ENCODE peak calls at places on chromosomes 11 and 22, in four cellular contexts. H is AG10803, U is endodermal cell, K is AG04450. E is an unnamed sample.

GRCh38 chr22:35629406-35630234 is 12.5 kb upstream of the MB start:
- DNase-seq in H (peak), U (peak), K (peak), E (peak)

GRCh38 chr22:37267128-37267587 is 15.2 kb upstream of the CYTH4 start:
- DNase-seq in H (no peak), U (peak), K (no peak), E (peak)

GRCh38 chr11:62588966-62589637 is 2.2 kb downstream of the TUT1 start:
- DNase-seq in H (no peak), U (no peak), K (no peak), E (peak)

GRCh38 chr11:22920939-22921565 is 60.8 kb upstream of the CCDC179 start:
- DNase-seq in H (peak), U (peak), K (peak), E (peak)

GRCh38 chr11:88250566-88251080 is 75.4 kb upstream of the RAB38 start:
- DNase-seq in H (no peak), U (no peak), K (no peak), E (no peak)

GRCh38 chr22:43273902-43274484 is 69.2 kb downstream of the SCUBE1 start:
- DNase-seq in H (peak), U (peak), K (no peak), E (peak)

GRCh38 chr11:8237453-8237852 is 26.2 kb downstream of the LMO1 start:
- DNase-seq in H (no peak), U (no peak), K (no peak), E (peak)

GRCh38 chr22:27980424-27981148 is 61.5 kb upstream of the PITPNB start:
- DNase-seq in H (no peak), U (peak), K (no peak), E (no peak)

GRCh38 chr11:34650528-34650927 is 29.6 kb downstream of the EHF start:
- DNase-seq in H (no peak), U (no peak), K (no peak), E (no peak)

GRCh38 chr11:12675951-12676711 is 1.9 kb downstream of the TEAD1 start:
- DNase-seq in H (peak), U (peak), K (no peak), E (peak)

GRCh38 chr11:63719987-63720386 is 38.7 kb downstream of the RTN3 start:
- DNase-seq in H (no peak), U (no peak), K (peak), E (peak)

GRCh38 chr22:41905411-41906202 is 9.3 kb downstream of the SHISA8 start:
- DNase-seq in H (no peak), U (peak), K (no peak), E (peak)

GRCh38 chr11:62555464-62556092 is 9.0 kb upstream of the AHNAK start:
- DNase-seq in H (no peak), U (no peak), K (no peak), E (peak)

GRCh38 chr11:73367482-73368024 is 8.6 kb upstream of the RELT start:
- DNase-seq in H (no peak), U (no peak), K (no peak), E (no peak)

GRCh38 chr11:58788355-58789023 is 56.0 kb downstream of the GLYATL2 start:
- DNase-seq in H (peak), U (peak), K (no peak), E (peak)

GRCh38 chr11:35192347-35192746 is 53.4 kb downstream of the CD44 start:
- DNase-seq in H (peak), U (no peak), K (no peak), E (no peak)

GRCh38 chr11:122893131-122893530 is 10.6 kb downstream of the JHY start:
- DNase-seq in H (peak), U (no peak), K (no peak), E (no peak)

GRCh38 chr11:116211166-116211565 is 561.6 kb downstream of the BUD13 start:
- DNase-seq in H (no peak), U (no peak), K (no peak), E (no peak)

GRCh38 chr11:94243571-94244229 is 60.7 kb upstream of the IZUMO1R start:
- DNase-seq in H (no peak), U (no peak), K (no peak), E (peak)

GRCh38 chr11:10747733-10748132 is 3.3 kb upstream of the CTR9 start:
- DNase-seq in H (no peak), U (no peak), K (no peak), E (no peak)
- H3K4me3 ChIP-seq in H (no peak), U (no peak), K (no peak), E (no peak)

GRCh38 chr22:19940536-19941364 is 822 bp upstream of the COMT start:
- DNase-seq in H (no peak), U (no peak), K (no peak), E (peak)
- TF ChIP-seq CTCF in H (no peak), U (no peak), K (no peak), E (no peak)

GRCh38 chr11:61160487-61161189 is 588 bp downstream of the VPS37C start:
- DNase-seq in H (no peak), U (peak), K (no peak), E (no peak)

GRCh38 chr11:61157743-61158142 is 3.5 kb downstream of the VPS37C start:
- DNase-seq in H (no peak), U (peak), K (no peak), E (no peak)

GRCh38 chr11:61162092-61162935 is 1.1 kb upstream of the VPS37C start:
- DNase-seq in H (no peak), U (peak), K (no peak), E (peak)

GRCh38 chr11:61161190-61162091 is at the start of gene VPS37C:
- DNase-seq in H (peak), U (peak), K (peak), E (peak)

GRCh38 chr11:61158691-61159381 is 2.4 kb downstream of the VPS37C start:
- DNase-seq in H (peak), U (peak), K (peak), E (peak)
- H3K4me3 ChIP-seq in H (no peak), U (peak), K (peak), E (peak)

GRCh38 chr11:27524155-27524554 is 17.6 kb upstream of the LIN7C start:
- DNase-seq in H (peak), U (peak), K (no peak), E (no peak)
- TF ChIP-seq CTCF in H (peak), U (peak), K (peak), E (peak)

GRCh38 chr11:33259869-33260268 is 2.7 kb downstream of the HIPK3 start:
- DNase-seq in H (no peak), U (no peak), K (no peak), E (no peak)
- H3K4me3 ChIP-seq in H (peak), U (peak), K (peak), E (peak)